ENCODE peak calls at places on chromosomes 3 and 15, in four cellular contexts. T is GM23338, F is OCI-LY7, N is AG04450. B is an unnamed sample.

GRCh38 chr3:81216192-81216591 is 545.3 kb downstream of the GBE1 start:
- DNase-seq in N (no peak), T (no peak), F (no peak), B (peak)

GRCh38 chr3:95923496-95924210 is 890.7 kb upstream of the EPHA6 start:
- DNase-seq in T (no peak), F (no peak), N (peak), B (peak)

GRCh38 chr3:31106204-31106603 is 211.7 kb upstream of the GADL1 start:
- DNase-seq in T (no peak), N (peak), F (peak), B (peak)

GRCh38 chr3:72329354-72329753 is 518.9 kb downstream of the SHQ1 start:
- DNase-seq in N (no peak), F (no peak), T (peak), B (no peak)

GRCh38 chr15:36370735-36371115 is 208.7 kb upstream of the CDIN1 start:
- DNase-seq in N (no peak), F (no peak), T (no peak), B (no peak)

GRCh38 chr3:122232485-122232884 is 49.0 kb downstream of the CASR start:
- DNase-seq in N (no peak), F (no peak), T (no peak), B (no peak)

GRCh38 chr3:185823280-185824044 is 1.4 kb downstream of the IGF2BP2 start:
- DNase-seq in T (peak), N (no peak), F (no peak), B (no peak)

GRCh38 chr3:106542101-106542769 is 673.4 kb upstream of the CBLB start:
- DNase-seq in T (peak), F (no peak), N (peak), B (no peak)

GRCh38 chr15:75904241-75904631 is 558 bp downstream of the FBXO22 start:
- DNase-seq in T (peak), N (no peak), F (peak), B (no peak)

GRCh38 chr3:169454823-169455222 is 208.7 kb downstream of the MECOM start:
- DNase-seq in F (no peak), N (no peak), T (no peak), B (peak)

GRCh38 chr3:181691951-181692849 is 19.5 kb upstream of the SOX2 start:
- DNase-seq in T (no peak), N (no peak), F (no peak), B (no peak)

GRCh38 chr3:98521897-98522537 is 685 bp downstream of the CLDND1 start:
- DNase-seq in F (peak), N (peak), T (peak), B (peak)

GRCh38 chr15:70121656-70122297 is 24.1 kb upstream of the TLE3 start:
- DNase-seq in F (no peak), T (no peak), N (peak), B (no peak)

GRCh38 chr3:185153861-185154629 is 1.2 kb upstream of the C3orf70 start:
- DNase-seq in N (no peak), F (no peak), T (peak), B (no peak)

GRCh38 chr3:6608843-6609242 is 252.1 kb upstream of the GRM7 start:
- DNase-seq in F (no peak), N (no peak), T (no peak), B (no peak)

GRCh38 chr3:138434875-138435772 is 708 bp downstream of the ESYT3 start:
- DNase-seq in T (peak), F (no peak), N (no peak), B (no peak)

GRCh38 chr3:70716832-70717231 is 404.4 kb upstream of the MDFIC2 start:
- DNase-seq in F (no peak), N (no peak), T (no peak), B (no peak)

GRCh38 chr3:36317915-36318314 is 62.4 kb upstream of the STAC start:
- DNase-seq in T (no peak), N (no peak), F (no peak), B (no peak)

GRCh38 chr15:76285241-76285825 is 25.9 kb downstream of the ETFA start:
- DNase-seq in T (peak), F (peak), N (no peak), B (no peak)

GRCh38 chr3:159852821-159853505 is 135.7 kb upstream of the IL12A start:
- DNase-seq in F (no peak), T (peak), N (no peak), B (no peak)

GRCh38 chr3:171982829-171983228 is 56.5 kb upstream of the FNDC3B start:
- DNase-seq in T (no peak), N (peak), F (no peak), B (no peak)

GRCh38 chr15:40379853-40380252 is 2.7 kb upstream of the KNSTRN start:
- DNase-seq in T (no peak), N (peak), F (no peak), B (peak)

GRCh38 chr3:141127344-141128125 is 76.4 kb downstream of the SPSB4 start:
- DNase-seq in T (no peak), N (no peak), F (no peak), B (no peak)

GRCh38 chr3:51388286-51389029 is 2.6 kb upstream of the RBM15B start:
- DNase-seq in N (no peak), F (peak), T (peak), B (peak)

GRCh38 chr3:172226831-172227230 is 187.5 kb downstream of the FNDC3B start:
- DNase-seq in F (no peak), T (no peak), N (no peak), B (no peak)

GRCh38 chr15:89489376-89489775 is 7.0 kb downstream of the RHCG start:
- DNase-seq in N (no peak), F (no peak), T (no peak), B (no peak)

GRCh38 chr15:31306426-31307269 is 20.0 kb upstream of the KLF13 start:
- DNase-seq in F (peak), N (no peak), T (peak), B (peak)

GRCh38 chr3:144840866-144841265 is 869.2 kb downstream of the DIPK2A start:
- DNase-seq in N (no peak), T (no peak), F (no peak), B (no peak)

GRCh38 chr3:20068512-20069177 is 28.4 kb downstream of the KAT2B start:
- DNase-seq in F (no peak), T (no peak), N (no peak), B (no peak)

GRCh38 chr3:123683755-123684154 is 98.9 kb upstream of the HACD2 start:
- DNase-seq in T (no peak), F (no peak), N (no peak), B (no peak)
- H3K27ac ChIP-seq in T (no peak), F (no peak), N (no peak), B (no peak)

GRCh38 chr3:99961756-99962515 is 144.3 kb downstream of the CMSS1 start:
- DNase-seq in T (no peak), F (no peak), N (no peak), B (no peak)

GRCh38 chr3:99962703-99963102 is 145.0 kb downstream of the CMSS1 start:
- DNase-seq in F (no peak), N (peak), T (no peak), B (no peak)

GRCh38 chr3:99958177-99958912 is 140.7 kb downstream of the CMSS1 start:
- DNase-seq in N (no peak), F (no peak), T (no peak), B (no peak)

GRCh38 chr3:99960123-99960878 is 142.6 kb downstream of the CMSS1 start:
- DNase-seq in F (no peak), T (no peak), N (no peak), B (no peak)

GRCh38 chr3:99960941-99961340 is 143.3 kb downstream of the CMSS1 start:
- DNase-seq in N (no peak), F (no peak), T (no peak), B (no peak)
- H3K27ac ChIP-seq in N (no peak), F (no peak), T (no peak), B (no peak)

DNA sequence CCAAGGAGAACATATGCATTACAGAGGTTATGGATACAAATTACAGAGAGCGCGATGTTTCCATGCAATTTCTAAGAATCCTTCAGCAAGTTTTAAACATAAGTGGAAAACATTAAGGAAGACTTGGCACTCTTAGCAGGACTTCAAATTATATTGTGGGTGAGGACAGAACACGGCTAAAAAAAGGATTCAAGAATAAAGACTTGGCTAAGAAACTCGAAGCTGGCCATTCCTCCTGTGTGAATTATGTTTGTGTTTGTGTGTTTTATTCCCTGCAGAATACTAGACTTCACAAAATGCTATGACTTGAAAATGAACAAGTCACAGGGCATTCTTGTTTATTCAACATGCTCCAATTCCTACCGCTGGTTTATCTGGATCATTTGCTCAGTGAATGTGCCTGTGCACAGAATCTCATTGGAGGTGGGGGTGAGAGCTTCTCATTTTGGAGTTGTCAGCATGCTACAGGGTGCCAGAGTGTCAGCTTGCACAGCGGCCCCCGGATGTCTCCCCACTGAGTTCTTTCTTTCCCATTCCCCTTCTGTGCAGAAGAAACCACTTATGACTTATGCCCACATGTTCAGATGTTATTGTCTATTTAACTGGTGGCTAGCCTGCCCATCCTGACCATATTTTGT is 428.6 kb downstream of the ROBO2 start:
- DNase-seq in T (no peak), N (no peak), F (no peak), B (no peak)
- H3K27ac ChIP-seq in T (no peak), N (no peak), F (no peak), B (no peak)

DNA sequence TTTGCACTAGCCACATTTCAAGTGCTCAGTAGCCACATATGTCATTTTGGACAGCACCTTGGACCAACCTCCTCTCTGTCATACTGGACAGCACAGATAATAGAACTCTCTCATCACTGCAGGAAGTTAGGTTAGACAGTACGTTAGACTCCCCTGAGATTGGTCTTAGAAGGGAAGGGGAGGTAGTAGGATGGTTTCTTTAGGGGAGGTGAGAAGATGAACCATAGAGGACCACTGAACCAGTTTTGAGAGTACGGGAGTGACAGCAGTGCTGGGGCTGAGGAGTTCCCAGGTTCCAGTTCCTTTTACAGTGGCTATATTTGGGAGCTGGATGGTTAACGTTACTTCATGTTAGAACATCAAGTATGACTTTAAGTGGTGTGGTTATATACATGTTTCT is 7.8 kb downstream of the LRCH3 start:
- DNase-seq in F (no peak), T (no peak), N (no peak), B (no peak)
- H3K27ac ChIP-seq in F (no peak), T (no peak), N (no peak), B (no peak)